ENCODE peak calls at places on chromosome X, in seven cellular contexts. P is H9, R is GM10248, Z is Karpas-422, U is renal cortical epithelial cell, I is GM12864, N is AG09309. G is an unnamed sample.

GRCh38 chrX:107146670-107147069 is 28.0 kb upstream of the RBM41 start:
- DNase-seq in I (no peak), Z (no peak), R (no peak), P (no peak), U (peak; percentile 78), N (no peak), G (peak; percentile 0)

GRCh38 chrX:133776072-133776471 is 209.3 kb downstream of the GPC3 start:
- DNase-seq in I (no peak), Z (peak; percentile 70), P (peak; percentile 44), N (no peak), U (no peak), R (peak; percentile 4), G (peak; percentile 1)

GRCh38 chrX:151875270-151876026 is 37.2 kb upstream of the MAGEA4 start:
- DNase-seq in U (no peak), R (no peak), I (no peak), Z (no peak), N (no peak), P (no peak), G (no peak)

GRCh38 chrX:140918398-140919043 is 83.9 kb upstream of the SPANXB1 start:
- DNase-seq in U (peak; percentile 75), R (peak; percentile 5), N (peak; percentile 7), I (peak; percentile 3), P (peak; percentile 71), Z (peak; percentile 92), G (peak; percentile 54)

GRCh38 chrX:22634751-22635150 is 362.0 kb downstream of the CBLL2 start:
- DNase-seq in P (no peak), N (no peak), I (no peak), U (no peak), R (no peak), Z (no peak), G (no peak)

GRCh38 chrX:69153060-69153730 is 12.1 kb downstream of the PJA1 start:
- DNase-seq in U (no peak), R (no peak), N (no peak), P (peak; percentile 91), I (no peak), Z (no peak), G (no peak)

GRCh38 chrX:154025230-154025629 is 5.5 kb upstream of the IRAK1 start:
- DNase-seq in I (no peak), P (no peak), R (no peak), Z (no peak), N (no peak), U (no peak), G (no peak)

GRCh38 chrX:368811-369562 is 17.7 kb downstream of the PPP2R3B start:
- DNase-seq in U (no peak), R (no peak), I (no peak), N (no peak), P (no peak), Z (peak; percentile 93), G (no peak)

GRCh38 chrX:110280954-110281353 is 36.9 kb downstream of the AMMECR1 start:
- DNase-seq in U (peak; percentile 92), N (peak; percentile 65), I (no peak), R (no peak), Z (no peak), P (no peak), G (no peak)

GRCh38 chrX:10628906-10629305 is 8.5 kb upstream of the MID1 start:
- DNase-seq in R (no peak), I (no peak), Z (no peak), P (no peak), N (no peak), U (peak; percentile 51), G (no peak)

GRCh38 chrX:44400588-44400987 is 57.1 kb upstream of the EFHC2 start:
- DNase-seq in R (no peak), N (peak; percentile 66), Z (no peak), P (no peak), I (no peak), U (peak; percentile 96), G (no peak)